ENCODE peak calls at places on chromosomes 4 and X, in six cellular contexts. D is testis, S is fibroblast of lung, P is WTC11, M is cardiac muscle cell, X is upper lobe of right lung. Z is an unnamed sample.

GRCh38 chrX:123736333-123736921 is 3.6 kb upstream of the THOC2 start:
- DNase-seq in M (no peak), S (peak), D (no peak), X (no peak), P (no peak), Z (peak)

GRCh38 chr4:84418032-84418709 is 80.9 kb downstream of the NKX6-1 start:
- DNase-seq in M (no peak), P (no peak), X (no peak), S (no peak), D (no peak), Z (no peak)

GRCh38 chrX:47674776-47675175 is 15.8 kb upstream of the UXT start:
- DNase-seq in M (no peak), P (no peak), D (no peak), X (no peak), S (no peak), Z (no peak)

GRCh38 chr4:59904331-59904730 is 1295.8 kb upstream of the ADGRL3 start:
- DNase-seq in D (no peak), P (no peak), X (no peak), S (no peak), M (no peak), Z (no peak)

GRCh38 chr4:153731239-153731638 is 28.6 kb downstream of the RNF175 start:
- DNase-seq in S (peak), M (no peak), X (no peak), D (no peak), P (no peak), Z (peak)

GRCh38 chr4:149708513-149709175 is 107.0 kb downstream of the IQCM start:
- DNase-seq in P (no peak), M (no peak), X (no peak), D (no peak), S (peak), Z (peak)

GRCh38 chrX:108270280-108270679 is 167.9 kb downstream of the COL4A6 start:
- DNase-seq in S (no peak), D (no peak), M (no peak), P (no peak), X (no peak), Z (no peak)

GRCh38 chrX:55801811-55802210 is 84.3 kb downstream of the RRAGB start:
- DNase-seq in P (no peak), M (no peak), S (no peak), D (no peak), X (no peak), Z (no peak)

GRCh38 chrX:155645180-155645579 is 32.4 kb upstream of the TMLHE start:
- DNase-seq in P (no peak), D (no peak), M (no peak), X (no peak), S (no peak), Z (no peak)

DNA sequence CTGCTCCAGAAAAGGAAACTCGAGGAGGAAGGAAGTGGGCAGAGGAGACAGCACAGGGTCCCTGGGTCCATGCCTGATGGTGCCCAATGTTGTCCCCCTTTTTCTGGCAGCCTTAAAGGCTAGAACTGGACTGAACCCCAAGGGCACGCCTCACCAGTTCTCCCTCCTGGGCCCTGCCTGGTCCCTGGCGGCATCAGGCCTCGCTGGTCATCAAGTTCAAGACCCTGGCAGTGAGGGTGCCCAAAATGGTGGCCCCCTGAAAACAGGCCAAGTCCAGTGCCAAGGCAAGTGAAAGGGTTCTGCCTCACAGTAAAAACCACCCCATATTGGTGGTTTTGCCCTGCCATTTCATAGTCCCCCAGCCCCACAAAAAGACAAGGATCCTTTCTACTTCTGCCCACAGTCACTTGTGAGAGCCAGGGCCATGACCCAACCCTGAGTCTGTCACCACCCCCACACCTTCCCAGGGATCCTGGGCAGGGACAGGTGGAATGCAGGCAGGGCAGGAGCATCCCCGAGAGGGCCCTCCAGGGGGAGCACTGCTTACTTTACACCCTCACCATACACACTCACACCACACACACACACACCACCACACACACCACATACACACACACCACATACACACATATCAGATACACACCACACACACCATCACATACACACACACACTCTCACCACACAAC is 107.6 kb downstream of the DCTD start:
- DNase-seq in D (no peak), M (no peak), X (no peak), P (peak), S (no peak), Z (no peak)
- TF ChIP-seq CTCF in D (no peak), M (no peak), X (peak), P (peak), S (no peak), Z (peak)

DNA sequence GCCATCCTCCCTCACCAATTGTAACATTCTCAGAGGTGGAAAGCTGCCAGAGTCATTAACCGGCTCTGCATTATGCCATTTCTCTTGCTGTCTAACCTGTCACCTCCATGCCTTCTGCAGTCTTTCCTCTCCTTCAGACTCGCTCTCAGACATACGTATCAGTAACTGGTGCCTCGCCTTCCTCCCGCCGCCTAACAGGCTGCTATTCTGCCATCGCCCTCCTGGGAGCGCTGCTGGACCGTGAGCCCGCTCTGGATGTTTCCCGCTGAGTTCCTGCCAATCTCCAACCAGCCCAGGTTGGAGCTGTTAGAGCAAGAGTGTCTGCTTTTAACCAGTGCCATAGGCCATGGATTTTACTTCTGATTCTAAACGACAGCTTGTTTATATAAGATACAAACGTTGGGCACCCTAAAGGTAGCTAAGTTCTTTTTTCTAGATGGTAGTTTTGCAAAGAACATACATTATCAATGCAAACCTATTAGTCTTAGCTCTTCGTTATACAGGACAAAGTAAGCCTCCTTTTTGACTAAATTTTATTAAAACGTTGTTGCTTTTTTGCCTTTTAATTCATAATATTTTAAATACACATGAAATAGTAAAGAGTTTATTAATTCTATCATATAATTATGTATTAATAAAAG is 59.5 kb upstream of the NEIL3 start:
- DNase-seq in D (peak), S (peak), M (peak), X (peak), P (peak), Z (peak)
- TF ChIP-seq CTCF in D (peak), S (peak), M (peak), X (peak), P (peak), Z (peak)

GRCh38 chr4:29276150-29276549 is 1444.0 kb upstream of the PCDH7 start:
- DNase-seq in M (no peak), X (no peak), P (no peak), S (no peak), D (no peak), Z (no peak)
- TF ChIP-seq CTCF in M (no peak), X (no peak), P (no peak), S (no peak), D (no peak), Z (no peak)

GRCh38 chr4:186939226-186939625 is 215.6 kb upstream of the FAT1 start:
- DNase-seq in S (no peak), M (no peak), D (no peak), P (no peak), X (no peak), Z (no peak)

GRCh38 chr4:186934841-186935443 is 211.3 kb upstream of the FAT1 start:
- DNase-seq in M (no peak), S (no peak), P (no peak), X (no peak), D (no peak), Z (no peak)

GRCh38 chr4:186934255-186934654 is 210.6 kb upstream of the FAT1 start:
- DNase-seq in D (no peak), X (no peak), P (no peak), M (no peak), S (no peak), Z (no peak)

GRCh38 chr4:186935881-186936280 is 212.2 kb upstream of the FAT1 start:
- DNase-seq in M (no peak), P (no peak), D (no peak), S (no peak), X (no peak), Z (peak)

GRCh38 chr4:186936496-186937375 is 213.1 kb upstream of the FAT1 start:
- DNase-seq in X (no peak), P (no peak), D (no peak), S (peak), M (no peak), Z (peak)
- TF ChIP-seq CTCF in X (no peak), P (no peak), D (no peak), S (peak), M (peak), Z (peak)

DNA sequence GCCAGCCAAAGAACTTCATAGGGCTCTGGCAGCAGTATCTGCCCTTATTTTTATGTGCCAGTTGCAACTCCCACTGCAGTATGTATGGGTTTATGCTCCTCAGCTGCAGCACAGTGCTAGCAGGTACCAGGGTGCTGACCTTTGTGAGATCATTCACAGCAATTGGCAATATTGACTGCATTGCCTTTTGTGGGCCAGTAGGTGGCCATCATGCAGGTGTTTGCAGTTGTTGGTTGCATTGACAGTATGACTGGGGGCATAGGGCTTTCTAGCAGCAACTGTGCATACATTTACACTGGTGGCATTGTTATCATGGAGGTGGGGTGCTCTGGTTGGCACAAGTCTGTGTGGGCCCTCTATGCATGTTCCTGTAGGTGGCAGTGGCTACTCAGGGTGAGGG is 42.5 kb downstream of the FAAH2 start:
- DNase-seq in X (no peak), S (no peak), D (no peak), M (no peak), P (no peak), Z (no peak)
- TF ChIP-seq CTCF in X (no peak), S (no peak), D (no peak), M (no peak), P (peak), Z (no peak)

DNA sequence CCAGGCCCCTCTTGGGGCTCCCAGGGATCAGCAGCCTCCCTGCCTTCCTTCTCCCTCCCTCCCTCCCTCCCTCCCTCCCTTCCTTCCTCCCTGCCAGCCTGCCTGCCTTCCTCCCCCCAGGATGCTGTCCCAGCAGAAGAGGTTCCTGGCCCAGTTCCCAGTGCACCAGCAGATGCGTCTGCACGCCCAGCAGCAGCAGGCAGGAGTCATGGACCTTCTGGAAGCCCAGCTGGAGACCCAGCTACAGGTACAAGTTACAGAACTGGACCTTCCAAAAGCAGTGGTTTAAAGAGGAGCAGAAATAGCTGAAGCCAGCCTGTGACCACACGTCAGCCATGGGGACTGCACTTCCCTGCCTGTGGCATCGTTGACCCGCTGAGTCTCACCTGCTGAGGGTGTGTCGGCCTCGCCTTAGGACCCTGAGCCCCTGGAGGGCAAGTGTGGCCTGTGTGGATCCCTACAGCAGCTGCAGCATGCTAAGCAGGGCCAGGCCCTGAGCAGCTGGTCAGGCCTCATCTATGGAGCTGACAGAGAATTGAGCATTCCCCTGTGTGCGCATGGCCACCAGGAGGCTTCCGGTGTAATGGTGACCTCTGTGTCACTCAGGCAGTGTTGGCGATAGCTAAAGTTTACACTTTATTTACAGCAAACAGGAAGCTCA is 84.7 kb downstream of the CRMP1 start:
- DNase-seq in M (no peak), S (peak), P (no peak), D (no peak), X (no peak), Z (peak)
- TF ChIP-seq CTCF in M (no peak), S (no peak), P (no peak), D (no peak), X (no peak), Z (no peak)

GRCh38 chr4:57612279-57612678 is 502.1 kb upstream of the IGFBP7 start:
- DNase-seq in S (no peak), D (no peak), X (no peak), P (no peak), M (no peak), Z (no peak)
- TF ChIP-seq CTCF in S (no peak), D (no peak), X (no peak), P (no peak), M (no peak), Z (no peak)

DNA sequence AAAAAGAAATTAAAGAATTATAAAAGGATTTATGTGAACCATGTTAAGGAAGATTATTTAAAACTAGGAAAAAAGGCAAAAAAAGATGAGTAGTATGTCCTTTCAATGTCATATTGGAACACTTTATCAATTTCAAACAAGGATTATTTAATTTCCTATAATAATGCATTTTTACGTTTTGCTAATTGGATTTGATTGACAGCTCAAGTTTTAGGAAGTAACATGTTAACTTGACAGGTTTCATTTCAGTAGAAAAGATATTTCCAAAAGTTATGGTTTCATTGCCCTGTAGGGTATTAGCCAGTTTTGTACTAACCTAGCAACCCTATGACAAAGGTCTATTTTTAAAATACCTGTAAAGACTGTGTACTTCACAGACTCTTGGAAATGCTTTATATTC is 379.6 kb upstream of the ZFP42 start:
- DNase-seq in S (no peak), P (no peak), D (no peak), X (no peak), M (no peak), Z (no peak)
- TF ChIP-seq CTCF in S (no peak), P (no peak), D (no peak), X (no peak), M (no peak), Z (no peak)

Z was measured in fibroblast of villous mesenchyme.